ENCODE peak calls at places on chromosomes 16 and 17, in six cellular contexts. V is Caco-2; T is small intestine; L is SK-N-SH; J is CD4-positive, alpha-beta memory T cell; C is SJCRH30. H is an unnamed sample.

GRCh38 chr16:24070851-24071250 is 185.3 kb upstream of the CACNG3 start:
- DNase-seq in C (peak; percentile 68), J (peak; percentile 25), V (peak; percentile 38), L (peak; percentile 67), T (peak; percentile 53), H (peak; percentile 23)

GRCh38 chr17:41773190-41773588 is 13.3 kb downstream of the JUP start:
- DNase-seq in V (peak; percentile 92), C (peak; percentile 77), J (no peak), L (peak; percentile 71), T (peak; percentile 99), H (peak; percentile 92)

GRCh38 chr17:67784364-67785121 is 40.8 kb upstream of the BPTF start:
- DNase-seq in J (no peak), C (no peak), V (no peak), L (no peak), T (peak; percentile 55), H (peak; percentile 7)

GRCh38 chr17:37392024-37392590 is 14.5 kb downstream of the ACACA start:
- DNase-seq in T (peak; percentile 45), V (no peak), L (no peak), J (no peak), C (peak; percentile 40), H (no peak)

GRCh38 chr17:17685775-17686291 is 4.6 kb downstream of the RAI1 start:
- DNase-seq in C (no peak), L (peak; percentile 65), V (no peak), J (no peak), T (peak; percentile 79), H (peak; percentile 33)

GRCh38 chr16:247027-247426 is 12.4 kb downstream of the FAM234A start:
- DNase-seq in J (no peak), T (no peak), C (no peak), V (no peak), L (no peak), H (no peak)

GRCh38 chr17:50181601-50182345 is 16.0 kb downstream of the SGCA start:
- DNase-seq in C (peak; percentile 87), T (no peak), V (no peak), J (no peak), L (no peak), H (no peak)

GRCh38 chr17:50414808-50415207 is 11.2 kb upstream of the ACSF2 start:
- DNase-seq in J (no peak), L (no peak), T (no peak), C (no peak), V (no peak), H (no peak)

GRCh38 chr16:2282866-2283555 is 15.1 kb upstream of the RNPS1 start:
- DNase-seq in T (no peak), V (no peak), L (no peak), J (no peak), C (no peak), H (no peak)

GRCh38 chr16:1099224-1100083 is 3.4 kb upstream of the C1QTNF8 start:
- DNase-seq in V (no peak), J (no peak), L (no peak), C (peak; percentile 75), T (no peak), H (no peak)

GRCh38 chr16:78105517-78105916 is 6.1 kb downstream of the WWOX start:
- DNase-seq in V (no peak), L (no peak), C (no peak), J (no peak), T (no peak), H (no peak)

GRCh38 chr16:24689128-24689527 is 40.3 kb upstream of the TNRC6A start:
- DNase-seq in T (peak; percentile 12), J (no peak), V (no peak), L (peak; percentile 64), C (peak; percentile 18), H (peak; percentile 26)

GRCh38 chr17:3524024-3524423 is 33.6 kb downstream of the TRPV3 start:
- DNase-seq in L (no peak), C (no peak), V (no peak), T (no peak), J (no peak), H (no peak)

GRCh38 chr17:7047566-7047965 is 3.7 kb upstream of the SLC16A11 start:
- DNase-seq in C (no peak), L (no peak), V (no peak), J (no peak), T (no peak), H (no peak)

GRCh38 chr16:87648236-87648635 is 45.9 kb downstream of the JPH3 start:
- DNase-seq in L (peak; percentile 52), J (no peak), V (no peak), C (no peak), T (no peak), H (no peak)

GRCh38 chr17:62075308-62075815 is 10.3 kb upstream of the MED13 start:
- DNase-seq in V (no peak), J (no peak), C (no peak), L (no peak), T (no peak), H (no peak)

GRCh38 chr17:53707546-53707945 is 115.2 kb upstream of the KIF2B start:
- DNase-seq in V (no peak), J (no peak), L (no peak), C (peak; percentile 8), T (no peak), H (no peak)

GRCh38 chr16:79862601-79863000 is 262.1 kb upstream of the MAF start:
- DNase-seq in T (no peak), C (no peak), L (no peak), V (no peak), J (no peak), H (no peak)

GRCh38 chr16:1323296-1324239 is 9.9 kb upstream of the BAIAP3 start:
- DNase-seq in C (no peak), J (no peak), V (no peak), T (no peak), L (no peak), H (no peak)

GRCh38 chr17:16980813-16981731 is 9.2 kb upstream of the TNFRSF13B start:
- DNase-seq in C (no peak), J (no peak), T (no peak), V (no peak), L (no peak), H (no peak)

GRCh38 chr17:47615766-47616424 is 33.8 kb upstream of the KPNB1 start:
- DNase-seq in J (peak; percentile 52), T (peak; percentile 57), V (no peak), C (peak; percentile 75), L (peak; percentile 60), H (no peak)

GRCh38 chr16:80932725-80933124 is 74.0 kb downstream of the CMC2 start:
- DNase-seq in L (peak; percentile 37), J (no peak), V (no peak), T (no peak), C (no peak), H (peak; percentile 26)

GRCh38 chr17:81420769-81421462 is 25.7 kb downstream of the BAHCC1 start:
- DNase-seq in C (peak; percentile 46), J (no peak), L (no peak), V (no peak), T (no peak), H (peak; percentile 73)

GRCh38 chr17:78014651-78015050 is 56.1 kb downstream of the TNRC6C start:
- DNase-seq in L (peak; percentile 45), V (no peak), T (no peak), J (no peak), C (no peak), H (no peak)

GRCh38 chr17:78013683-78014467 is 55.4 kb downstream of the TNRC6C start:
- DNase-seq in C (peak; percentile 92), T (peak; percentile 71), V (peak; percentile 46), L (peak; percentile 71), J (peak; percentile 60), H (peak; percentile 61)

GRCh38 chr17:78010759-78011158 is 52.3 kb downstream of the TNRC6C start:
- DNase-seq in T (no peak), V (no peak), L (no peak), C (no peak), J (no peak), H (no peak)

GRCh38 chr17:78016852-78017251 is 58.3 kb downstream of the TNRC6C start:
- DNase-seq in V (no peak), T (no peak), J (no peak), L (no peak), C (no peak), H (no peak)

DNA sequence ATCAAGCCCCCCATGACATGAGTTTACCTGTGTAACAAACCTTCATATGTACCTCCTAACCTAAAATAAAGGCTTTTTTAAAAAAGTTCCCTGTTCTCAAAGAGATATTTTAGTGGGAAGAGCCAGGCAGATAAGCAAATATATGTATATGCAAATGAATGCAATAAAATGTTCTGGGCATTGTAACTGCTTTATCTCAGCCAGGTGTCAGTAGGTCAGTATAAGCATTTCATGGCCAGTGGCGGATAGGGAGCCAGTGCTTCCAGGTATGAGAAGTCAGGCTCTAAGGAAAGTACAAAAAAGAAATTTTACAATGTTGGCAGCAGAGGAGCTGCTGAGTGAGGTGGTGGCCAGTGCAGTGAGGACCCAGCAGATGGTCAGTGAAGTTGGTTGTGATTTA is 53.9 kb downstream of the TNRC6C start:
- DNase-seq in L (no peak), C (no peak), V (no peak), T (no peak), J (no peak), H (no peak)
- H3K4me1 ChIP-seq in L (no peaks in the 10 kb centered on the region), C (no peaks in the 10 kb centered on the region), V (no peaks in the 10 kb centered on the region), T (no peaks in the 10 kb centered on the region), J (peaks cover 11% of the 10 kb centered on the region), H (no peaks in the 10 kb centered on the region)

DNA sequence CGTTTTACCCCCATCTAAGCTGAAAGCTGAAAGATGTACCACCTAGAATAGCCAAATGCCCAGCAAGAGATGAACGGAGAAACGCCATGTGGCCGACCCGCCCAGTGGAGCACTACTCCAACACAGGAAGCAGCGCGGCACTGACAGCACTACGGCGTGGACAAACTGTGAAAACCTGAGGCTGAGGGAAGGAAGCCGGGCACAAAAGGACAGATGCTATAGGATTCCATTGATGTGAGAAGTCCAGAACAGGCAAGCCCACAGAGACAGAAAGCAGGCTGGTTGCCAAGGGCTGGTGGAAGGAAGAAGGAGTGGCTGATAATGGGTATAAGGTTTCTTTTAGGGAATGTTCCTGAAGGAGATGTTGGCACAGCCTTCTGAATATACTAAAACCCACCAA is 29.4 kb upstream of the SLC38A8 start:
- DNase-seq in T (no peak), V (no peak), L (no peak), J (no peak), C (no peak), H (no peak)
- H3K4me3 ChIP-seq in T (no peak overlapping the region), V (no peak overlapping the region), L (no peak overlapping the region), J (no peak overlapping the region), C (no peak overlapping the region), H (no peak overlapping the region)

GRCh38 chr17:1449412-1449967 is 6.5 kb downstream of the CRK start:
- DNase-seq in L (no peak), V (no peak), T (no peak), J (no peak), C (no peak), H (no peak)
- H3K4me1 ChIP-seq in L (no peaks in the 10 kb centered on the region), V (peaks cover 15% of the 10 kb centered on the region), T (peaks cover 5% of the 10 kb centered on the region), J (peaks cover 47% of the 10 kb centered on the region), C (no peaks in the 10 kb centered on the region), H (peaks cover 31% of the 10 kb centered on the region)

GRCh38 chr16:15491430-15491829 is 57.0 kb downstream of the BMERB1 start:
- DNase-seq in C (no peak), J (no peak), L (no peak), V (no peak), T (no peak), H (no peak)

GRCh38 chr16:15492091-15492740 is 57.8 kb downstream of the BMERB1 start:
- DNase-seq in C (no peak), L (no peak), T (peak; percentile 49), J (no peak), V (no peak), H (no peak)

GRCh38 chr16:15495898-15496297 is 61.5 kb downstream of the BMERB1 start:
- DNase-seq in L (no peak), C (no peak), T (no peak), J (no peak), V (no peak), H (no peak)

GRCh38 chr16:15494231-15494630 is 59.8 kb downstream of the BMERB1 start:
- DNase-seq in C (no peak), L (no peak), J (no peak), V (no peak), T (no peak), H (no peak)

GRCh38 chr16:15493416-15494181 is 59.2 kb downstream of the BMERB1 start:
- DNase-seq in J (no peak), T (no peak), C (no peak), V (no peak), L (no peak), H (no peak)
- H3K4me3 ChIP-seq in J (no peak overlapping the region), T (no peak overlapping the region), C (no peak overlapping the region), V (no peak overlapping the region), L (no peak overlapping the region), H (no peak overlapping the region)

H was measured in body of pancreas.